ENCODE peak calls at places on chromosome 4, in eight cellular contexts. M, E, C, L, H, Y, V and Z are unnamed samples.

GRCh38 chr4:16140520-16141249 is 56.9 kb upstream of the PROM1 start:
- DNase-seq in M (peak), E (no peak), V (no peak), C (no peak), H (peak), Y (no peak), L (no peak), Z (no peak)

GRCh38 chr4:59994118-59994517 is 1206.0 kb upstream of the ADGRL3 start:
- DNase-seq in E (no peak), L (no peak), V (no peak), Y (no peak), H (no peak), C (no peak), M (no peak), Z (no peak)

GRCh38 chr4:150072471-150072870 is 5.8 kb upstream of the DCLK2 start:
- DNase-seq in H (no peak), Y (no peak), M (no peak), E (no peak), C (no peak), L (no peak), V (no peak), Z (no peak)

GRCh38 chr4:170529760-170530440 is 440.1 kb upstream of the AADAT start:
- DNase-seq in H (no peak), Y (no peak), M (peak), V (no peak), E (no peak), L (no peak), C (no peak), Z (no peak)

GRCh38 chr4:13611283-13611842 is 16.2 kb downstream of the BOD1L1 start:
- DNase-seq in Y (no peak), V (no peak), L (no peak), E (no peak), C (no peak), M (peak), H (peak), Z (no peak)

GRCh38 chr4:101833455-101833854 is 42.9 kb downstream of the BANK1 start:
- DNase-seq in M (no peak), V (no peak), H (no peak), E (no peak), Y (no peak), L (no peak), C (no peak), Z (no peak)

GRCh38 chr4:145842224-145842887 is 96.3 kb downstream of the ZNF827 start:
- DNase-seq in Y (no peak), E (no peak), M (peak), V (no peak), C (no peak), L (no peak), H (no peak), Z (no peak)

GRCh38 chr4:182370491-182370890 is 127.3 kb downstream of the TENM3 start:
- DNase-seq in M (peak), H (no peak), V (no peak), C (no peak), E (no peak), Y (no peak), L (no peak), Z (no peak)

GRCh38 chr4:52051213-52051614 is at the start of gene SPATA18:
- DNase-seq in L (no peak), Y (no peak), E (no peak), H (no peak), V (no peak), M (peak), C (no peak), Z (no peak)

GRCh38 chr4:177671845-177672244 is 229.6 kb upstream of the AGA start:
- DNase-seq in E (no peak), M (no peak), C (no peak), H (no peak), Y (no peak), V (no peak), L (no peak), Z (no peak)

GRCh38 chr4:183758006-183758734 is 99.1 kb downstream of the TRAPPC11 start:
- DNase-seq in L (no peak), H (no peak), E (no peak), M (peak), C (no peak), Y (no peak), V (no peak), Z (no peak)

GRCh38 chr4:7786040-7786439 is 153.6 kb downstream of the AFAP1 start:
- DNase-seq in H (no peak), M (no peak), E (no peak), V (no peak), Y (no peak), C (no peak), L (no peak), Z (no peak)

GRCh38 chr4:137993232-137993631 is 248.9 kb downstream of the SLC7A11 start:
- DNase-seq in M (no peak), Y (no peak), H (no peak), L (no peak), C (no peak), E (no peak), V (no peak), Z (no peak)

GRCh38 chr4:35151816-35152572 is 1092.3 kb downstream of the ARAP2 start:
- DNase-seq in E (peak), H (no peak), Y (no peak), L (no peak), M (no peak), C (no peak), V (no peak), Z (no peak)

GRCh38 chr4:119652978-119653377 is 24.4 kb upstream of the PDE5A start:
- DNase-seq in L (no peak), E (no peak), M (peak), H (no peak), C (no peak), V (no peak), Y (no peak), Z (no peak)

GRCh38 chr4:109207060-109207459 is 95.4 kb downstream of the COL25A1 start:
- DNase-seq in E (peak), L (no peak), Y (no peak), C (no peak), V (no peak), H (peak), M (peak), Z (no peak)

GRCh38 chr4:120865985-120866384 is 56.5 kb downstream of the PRDM5 start:
- DNase-seq in E (no peak), Y (no peak), L (no peak), H (no peak), M (no peak), V (no peak), C (no peak), Z (no peak)

GRCh38 chr4:6902318-6903042 is 7.1 kb upstream of the TBC1D14 start:
- DNase-seq in E (no peak), H (no peak), Y (no peak), M (no peak), V (no peak), C (no peak), L (no peak), Z (no peak)

GRCh38 chr4:96097040-96097607 is 257.2 kb downstream of the PDHA2 start:
- DNase-seq in M (peak), V (no peak), H (no peak), Y (no peak), C (no peak), L (no peak), E (no peak), Z (no peak)

GRCh38 chr4:156830356-156830755 is 141.2 kb downstream of the PDGFC start:
- DNase-seq in M (peak), C (no peak), E (no peak), Y (no peak), L (no peak), H (peak), V (no peak), Z (no peak)

GRCh38 chr4:23750125-23750524 is 139.7 kb downstream of the PPARGC1A start:
- DNase-seq in M (no peak), E (no peak), Y (no peak), V (no peak), C (no peak), L (no peak), H (no peak), Z (no peak)

GRCh38 chr4:25783943-25784342 is 78.8 kb downstream of the SEL1L3 start:
- DNase-seq in M (no peak), V (no peak), E (no peak), H (no peak), L (no peak), C (no peak), Y (no peak), Z (no peak)

GRCh38 chr4:146585761-146586333 is 52.8 kb upstream of the POU4F2 start:
- DNase-seq in H (peak), C (no peak), E (no peak), L (no peak), Y (no peak), M (peak), V (no peak), Z (no peak)